ENCODE peak calls at places on chromosomes 1 and 21, in nine cellular contexts. U, F, C, L, T, O, V, N and W are unnamed samples.

GRCh38 chr1:204721378-204722041 is 36.0 kb upstream of the LRRN2 start:
- DNase-seq in U (no peak), F (no peak), C (no peak), L (no peak), T (no peak), O (no peak), V (no peak), N (no peak), W (no peak)

GRCh38 chr1:2587860-2588571 is 1.4 kb downstream of the PRXL2B start:
- DNase-seq in U (no peak), F (no peak), C (no peak), L (peak; percentile 28), T (no peak), O (no peak), V (no peak), N (peak; percentile 53), W (no peak)

GRCh38 chr1:8138673-8139072 is 112.6 kb upstream of the ERRFI1 start:
- DNase-seq in U (no peak), F (no peak), C (no peak), L (no peak), T (no peak), O (no peak), V (no peak), N (no peak), W (no peak)

GRCh38 chr1:236516929-236517704 is 6.7 kb upstream of the LGALS8 start:
- DNase-seq in U (no peak), F (no peak), C (no peak), L (no peak), T (peak; percentile 28), O (peak; percentile 33), V (peak; percentile 85), N (no peak), W (no peak)

GRCh38 chr1:7507620-7508019 is 263.5 kb upstream of the VAMP3 start:
- DNase-seq in U (no peak), F (no peak), C (no peak), L (no peak), T (no peak), O (no peak), V (no peak), N (no peak), W (no peak)

GRCh38 chr1:234969011-234969441 is 159.6 kb downstream of the TOMM20 start:
- DNase-seq in U (no peak), F (no peak), C (no peak), L (no peak), T (peak; percentile 15), O (no peak), V (peak; percentile 84), N (no peak), W (no peak)

GRCh38 chr1:204989266-204990058 is 53.5 kb upstream of the CNTN2 start:
- DNase-seq in U (peak; percentile 37), F (peak; percentile 70), C (peak; percentile 70), L (peak; percentile 68), T (peak; percentile 20), O (peak; percentile 96), V (peak; percentile 67), N (peak; percentile 82), W (peak; percentile 96)

GRCh38 chr1:218460367-218460766 is 115.2 kb downstream of the TGFB2 start:
- DNase-seq in U (peak; percentile 39), F (peak; percentile 79), C (no peak), L (peak; percentile 22), T (no peak), O (peak; percentile 48), V (peak; percentile 61), N (peak; percentile 46), W (no peak)

GRCh38 chr21:17976139-17976538 is 157.0 kb upstream of the C21orf91 start:
- DNase-seq in U (no peak), F (no peak), C (no peak), L (no peak), T (no peak), O (no peak), V (no peak), N (no peak), W (no peak)

DNA sequence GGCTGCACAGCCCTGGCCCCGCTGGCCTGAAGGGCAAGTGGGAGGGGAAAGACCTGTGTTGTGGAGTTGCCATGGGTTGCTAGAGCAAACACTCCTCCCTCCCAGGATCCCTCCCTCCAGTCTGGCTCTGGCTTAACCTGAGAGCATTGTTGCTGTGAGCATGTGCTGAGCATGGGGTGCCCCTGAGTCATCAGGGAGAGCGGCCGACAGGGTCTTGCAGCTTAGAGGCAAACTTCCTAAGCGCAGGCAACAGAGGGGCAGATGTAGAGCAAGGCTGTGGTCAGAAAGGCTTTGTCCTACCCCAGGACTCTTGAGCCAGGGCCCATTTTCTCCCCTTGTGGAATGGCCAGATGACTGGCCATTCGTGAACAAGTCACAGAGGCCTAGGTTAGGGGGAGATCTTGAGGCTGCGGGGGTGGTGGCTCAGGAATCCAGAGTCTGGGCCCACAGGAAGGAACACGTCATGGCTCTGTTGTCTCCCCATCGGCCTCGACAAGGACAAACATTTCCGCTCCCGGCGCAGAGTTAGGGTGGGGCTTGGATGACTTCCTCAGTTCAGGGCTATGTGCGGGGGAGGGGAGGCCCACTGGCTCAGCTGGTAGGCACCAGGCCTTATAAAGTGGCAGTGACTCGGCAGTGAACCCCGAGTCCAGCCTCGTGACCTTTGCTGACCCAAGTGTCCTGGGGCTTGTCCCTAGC is 362 bp upstream of the DYNLT4 start:
- DNase-seq in U (peak; percentile 99), F (peak; percentile 95), C (peak; percentile 96), L (peak; percentile 99), T (peak; percentile 99), O (peak; percentile 90), V (peak; percentile 99), N (peak; percentile 97), W (peak; percentile 95)
- TF ChIP-seq POLR2A in U (peak; percentile 62), F (no peak), C (peak; percentile 63), L (no peak), T (no peak), O (no peak), V (peak; percentile 78), N (peak; percentile 46), W (peak; percentile 33)

DNA sequence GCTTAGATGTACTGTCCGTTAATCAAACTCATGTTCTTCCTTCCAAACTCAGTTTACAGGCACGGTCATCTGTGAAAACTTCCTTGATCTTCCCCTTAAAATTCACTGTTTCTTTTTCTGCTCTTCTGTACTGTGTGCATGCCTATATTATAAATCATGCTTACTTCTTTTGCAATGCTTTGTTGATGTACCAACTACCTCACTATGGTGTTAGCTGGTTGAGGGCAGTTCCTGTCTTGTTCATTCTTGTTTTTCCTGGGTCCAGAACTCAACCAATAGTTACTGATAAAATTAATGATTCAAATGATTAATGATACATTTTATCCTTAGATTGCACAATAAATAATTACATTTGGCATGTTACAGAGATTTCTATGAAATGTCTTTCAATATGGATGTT is 163.8 kb downstream of the CHRM3 start:
- DNase-seq in U (no peak), F (no peak), C (no peak), L (no peak), T (no peak), O (no peak), V (no peak), N (no peak), W (no peak)
- TF ChIP-seq POLR2A in U (no peak), F (no peak), C (no peak), L (no peak), T (no peak), O (no peak), V (no peak), N (no peak), W (no peak)

GRCh38 chr1:54861070-54861761 is 25.8 kb downstream of the DHCR24 start:
- DNase-seq in U (no peak), F (no peak), C (peak; percentile 35), L (no peak), T (no peak), O (no peak), V (no peak), N (peak; percentile 16), W (no peak)

GRCh38 chr1:54859687-54860391 is 27.2 kb downstream of the DHCR24 start:
- DNase-seq in U (no peak), F (no peak), C (no peak), L (no peak), T (no peak), O (no peak), V (no peak), N (peak; percentile 4), W (no peak)

GRCh38 chr1:54857066-54857660 is 29.8 kb downstream of the DHCR24 start:
- DNase-seq in U (no peak), F (no peak), C (no peak), L (no peak), T (no peak), O (no peak), V (no peak), N (peak; percentile 5), W (no peak)

GRCh38 chr1:54854376-54855020 is 32.5 kb downstream of the DHCR24 start:
- DNase-seq in U (no peak), F (no peak), C (no peak), L (no peak), T (no peak), O (no peak), V (peak; percentile 36), N (no peak), W (no peak)

GRCh38 chr1:54857741-54858665 is 29.0 kb downstream of the DHCR24 start:
- DNase-seq in U (no peak), F (no peak), C (no peak), L (no peak), T (no peak), O (no peak), V (peak; percentile 78), N (peak; percentile 24), W (peak; percentile 35)
- TF ChIP-seq POLR2A in U (no peak), F (no peak), C (no peak), L (no peak), T (no peak), O (no peak), V (no peak), N (no peak), W (no peak)

GRCh38 chr1:15583016-15583706 is 1.7 kb downstream of the AGMAT start:
- DNase-seq in U (no peak), F (no peak), C (no peak), L (no peak), T (no peak), O (no peak), V (no peak), N (no peak), W (no peak)

GRCh38 chr1:15579683-15580047 is 5.2 kb downstream of the AGMAT start:
- DNase-seq in U (no peak), F (no peak), C (no peak), L (no peak), T (no peak), O (no peak), V (no peak), N (no peak), W (no peak)

GRCh38 chr1:15578921-15579682 is 5.7 kb downstream of the AGMAT start:
- DNase-seq in U (no peak), F (no peak), C (no peak), L (no peak), T (peak; percentile 53), O (no peak), V (no peak), N (no peak), W (no peak)

DNA sequence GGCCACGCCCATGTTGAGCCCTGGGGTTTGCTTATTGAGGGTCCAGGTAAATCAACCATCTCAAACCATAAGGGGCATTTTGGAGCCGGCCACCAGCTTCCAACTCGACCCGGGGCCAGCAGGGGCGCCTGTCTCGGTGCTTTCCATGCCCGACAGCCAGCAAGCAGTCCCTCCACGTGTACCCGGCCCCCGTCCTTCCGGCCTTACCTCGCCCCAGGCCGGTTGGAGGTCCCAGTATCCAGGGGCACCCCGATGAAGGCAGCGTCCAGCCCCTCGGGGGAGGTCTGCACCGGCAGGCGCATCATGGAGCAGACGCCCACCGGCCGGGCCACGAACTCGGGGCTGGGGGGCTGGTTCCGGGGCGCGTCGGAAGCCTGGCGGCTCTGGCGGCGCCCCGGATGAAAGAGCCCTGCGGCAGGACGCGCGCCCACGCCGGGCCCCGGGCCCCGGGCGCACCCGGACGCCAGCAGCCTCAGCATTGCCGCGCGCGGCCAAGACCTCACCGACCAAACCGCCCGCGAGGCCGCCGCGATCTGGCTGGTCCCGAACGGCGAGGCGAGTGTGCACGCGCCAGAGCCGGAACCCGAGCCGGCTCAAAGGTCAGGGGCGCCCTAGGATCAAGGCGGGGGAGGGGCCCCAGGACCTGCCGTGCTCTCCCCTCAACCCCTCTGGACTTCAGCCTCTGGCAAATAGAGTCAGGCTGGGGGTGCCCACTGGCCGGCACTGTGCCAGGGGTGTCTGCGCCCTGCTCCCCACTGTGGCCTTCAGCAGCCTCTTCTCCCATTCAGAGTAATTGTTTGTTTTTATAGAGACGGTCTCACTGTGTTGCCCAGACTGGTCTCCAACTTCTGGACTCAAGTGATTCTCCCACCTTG is at the start of gene AGMAT:
- DNase-seq in U (no peak), F (peak; percentile 59), C (peak; percentile 62), L (no peak), T (peak; percentile 70), O (peak; percentile 68), V (no peak), N (peak; percentile 66), W (no peak)
- TF ChIP-seq POLR2A in U (no peak), F (no peak), C (no peak), L (no peak), T (peak; percentile 62), O (no peak), V (no peak), N (no peak), W (no peak)